ENCODE peak calls at places on chromosomes 4 and X, in seven cellular contexts. K is foreskin fibroblast, A is HepG2, P is glutamatergic neuron, L is RWPE1, H is lower leg skin, Q is Calu3. T is an unnamed sample.

GRCh38 chr4:80221161-80221560 is 23.9 kb downstream of the PRDM8 start:
- DNase-seq in L (no peak), A (no peak), P (no peak), Q (no peak), K (no peak), H (no peak), T (no peak)

GRCh38 chr4:101183658-101184373 is 163.5 kb downstream of the PPP3CA start:
- DNase-seq in P (no peak), K (no peak), Q (no peak), L (peak; percentile 20), H (no peak), A (no peak), T (no peak)

GRCh38 chr4:49032440-49033161 is 46.5 kb downstream of the CWH43 start:
- DNase-seq in H (no peak), P (no peak), L (peak; percentile 46), A (peak; percentile 31), K (peak; percentile 7), Q (peak; percentile 46), T (peak; percentile 7)

GRCh38 chrX:115232933-115233496 is 881 bp downstream of the LRCH2 start:
- DNase-seq in A (no peak), Q (no peak), H (no peak), P (no peak), L (no peak), K (no peak), T (no peak)

GRCh38 chr4:25667931-25668557 is 12.4 kb downstream of the SLC34A2 start:
- DNase-seq in K (no peak), A (peak; percentile 34), Q (no peak), L (no peak), H (no peak), P (no peak), T (no peak)

GRCh38 chr4:23957465-23957864 is 67.6 kb upstream of the PPARGC1A start:
- DNase-seq in H (no peak), A (no peak), K (no peak), P (no peak), Q (no peak), L (no peak), T (no peak)

GRCh38 chrX:1442016-1442665 is 10.6 kb downstream of the ASMTL start:
- DNase-seq in Q (no peak), A (no peak), L (no peak), H (peak; percentile 66), K (no peak), P (no peak), T (peak; percentile 6)

GRCh38 chrX:138287200-138287865 is 424.2 kb downstream of the FGF13 start:
- DNase-seq in H (no peak), K (no peak), A (no peak), Q (no peak), L (no peak), P (no peak), T (no peak)

GRCh38 chr4:101888472-101888871 is 97.9 kb downstream of the BANK1 start:
- DNase-seq in H (no peak), Q (no peak), K (no peak), L (no peak), A (no peak), P (no peak), T (no peak)

GRCh38 chr4:16775411-16776154 is 122.9 kb downstream of the LDB2 start:
- DNase-seq in H (no peak), A (no peak), Q (no peak), L (no peak), P (no peak), K (no peak), T (no peak)

GRCh38 chr4:172850838-172851237 is 317.8 kb upstream of the GALNT7 start:
- DNase-seq in A (no peak), L (peak; percentile 79), P (no peak), K (peak; percentile 90), Q (peak; percentile 5), H (no peak), T (no peak)

GRCh38 chr4:10701702-10702460 is 17.3 kb upstream of the CLNK start:
- DNase-seq in Q (no peak), L (no peak), P (no peak), H (no peak), K (no peak), A (no peak), T (no peak)

GRCh38 chr4:123564758-123565346 is 168.3 kb downstream of the SPRY1 start:
- DNase-seq in H (no peak), A (peak; percentile 92), K (peak; percentile 49), P (peak; percentile 40), L (peak; percentile 73), Q (peak; percentile 68), T (peak; percentile 76)

GRCh38 chrX:40101430-40101802 is 3.7 kb upstream of the BCOR start:
- DNase-seq in P (no peak), Q (no peak), H (no peak), K (no peak), A (no peak), L (no peak), T (no peak)

GRCh38 chr4:69875986-69876542 is 16.1 kb upstream of the SULT1E1 start:
- DNase-seq in A (peak; percentile 52), Q (no peak), L (no peak), P (no peak), K (no peak), H (no peak), T (no peak)

GRCh38 chr4:7717946-7718490 is 221.6 kb downstream of the AFAP1 start:
- DNase-seq in K (no peak), P (no peak), Q (no peak), A (no peak), H (no peak), L (no peak), T (no peak)

GRCh38 chrX:24117288-24117687 is 32.2 kb upstream of the ZFX start:
- DNase-seq in H (no peak), Q (no peak), L (peak; percentile 7), P (no peak), A (no peak), K (peak; percentile 53), T (no peak)

GRCh38 chr4:93368968-93369367 is 459.6 kb upstream of the ATOH1 start:
- DNase-seq in P (no peak), A (no peak), Q (no peak), L (no peak), H (no peak), K (no peak), T (no peak)
- TF ChIP-seq CTCF in P (no peak), A (no peak), Q (no peak), L (no peak), H (no peak), K (no peak), T (no peak)

GRCh38 chr4:185651137-185651677 is 115.9 kb upstream of the PDLIM3 start:
- DNase-seq in H (no peak), P (no peak), Q (peak; percentile 19), L (no peak), A (peak; percentile 72), K (no peak), T (no peak)
- TF ChIP-seq CTCF in H (no peak), P (no peak), Q (no peak), L (no peak), A (no peak), K (no peak), T (no peak)

GRCh38 chr4:104693601-104694201 is 199.0 kb upstream of the CXXC4 start:
- DNase-seq in A (peak; percentile 10), P (no peak), Q (peak; percentile 11), H (no peak), L (peak; percentile 21), K (no peak), T (no peak)
- TF ChIP-seq CTCF in A (no peak), P (no peak), Q (no peak), H (no peak), L (peak; percentile 54), K (no peak), T (peak; percentile 4)

GRCh38 chr4:1051472-1051871 is 40.0 kb downstream of the FGFRL1 start:
- DNase-seq in H (peak; percentile 69), Q (no peak), A (no peak), K (no peak), L (no peak), P (no peak), T (no peak)

GRCh38 chr4:1052231-1052671 is 40.8 kb downstream of the FGFRL1 start:
- DNase-seq in A (no peak), P (no peak), Q (no peak), H (peak; percentile 81), L (no peak), K (no peak), T (no peak)

GRCh38 chr4:1048781-1049590 is 37.6 kb downstream of the FGFRL1 start:
- DNase-seq in K (no peak), P (no peak), A (no peak), H (peak; percentile 81), L (no peak), Q (no peak), T (no peak)

GRCh38 chr4:1049591-1049905 is 38.1 kb downstream of the FGFRL1 start:
- DNase-seq in L (no peak), K (no peak), A (no peak), Q (no peak), H (peak; percentile 85), P (no peak), T (no peak)

DNA sequence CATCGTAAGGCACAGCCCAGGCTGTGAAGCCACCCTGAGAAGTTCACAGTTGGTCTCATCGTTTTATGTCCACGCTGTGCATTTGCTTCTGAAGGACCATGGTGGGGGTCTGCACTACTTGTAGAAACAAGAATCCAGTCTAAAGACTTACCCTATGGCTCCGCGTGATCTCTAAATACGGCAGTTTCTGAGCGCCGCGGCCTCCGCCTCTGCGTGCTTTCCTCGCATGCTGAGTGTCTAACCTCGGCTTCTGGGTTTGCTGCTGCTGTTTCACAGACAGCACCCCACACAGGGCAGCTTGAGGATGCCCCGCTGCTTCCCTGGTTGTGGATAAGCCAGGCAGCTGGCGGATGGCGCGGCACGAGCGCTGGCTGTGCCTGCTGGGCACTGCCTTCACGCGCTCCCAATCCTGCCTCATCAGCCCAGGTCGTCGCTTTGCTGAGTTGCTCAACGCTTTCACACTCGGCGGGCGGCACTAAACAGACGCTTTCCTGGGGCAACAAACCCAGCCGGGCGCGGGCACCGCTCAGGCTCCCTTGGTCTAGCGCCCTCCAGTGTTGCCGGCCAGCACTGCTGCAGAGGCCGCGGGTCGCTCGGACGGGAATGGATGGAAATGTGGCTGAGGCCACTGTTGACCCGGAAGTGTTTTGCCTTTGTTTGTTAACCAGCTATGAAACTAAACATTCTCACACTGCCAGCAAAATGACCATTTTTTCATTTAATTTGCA is 39.2 kb downstream of the FGFRL1 start:
- DNase-seq in L (no peak), K (no peak), A (no peak), Q (no peak), H (peak; percentile 84), P (no peak), T (no peak)
- TF ChIP-seq CTCF in L (no peak), K (peak; percentile 18), A (peak; percentile 38), Q (no peak), H (no peak), P (no peak), T (no peak)

DNA sequence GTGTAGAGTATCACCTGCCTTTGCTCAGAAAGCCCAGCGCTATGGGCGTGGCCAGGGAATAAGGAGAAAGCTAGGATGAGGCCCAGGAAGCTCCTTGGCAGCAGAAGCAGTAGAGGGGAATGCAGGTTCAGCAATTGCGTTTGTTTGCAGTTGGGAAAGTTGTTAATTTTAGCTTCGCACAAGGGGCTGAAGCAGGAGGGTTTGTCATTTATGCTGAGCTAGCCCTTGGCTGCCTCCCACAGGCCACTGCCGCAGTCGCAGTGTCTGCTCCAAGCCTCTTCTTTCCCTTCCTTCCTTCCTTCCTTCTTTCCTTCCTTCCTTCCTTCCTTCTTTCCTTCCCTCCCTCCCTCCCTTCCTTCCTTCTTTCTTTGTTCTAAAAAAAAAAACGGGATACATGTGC is 21.5 kb downstream of the FRMPD3 start:
- DNase-seq in K (no peak), H (peak; percentile 4), P (no peak), A (no peak), L (no peak), Q (no peak), T (no peak)
- TF ChIP-seq CTCF in K (no peak), H (no peak), P (no peak), A (no peak), L (no peak), Q (no peak), T (no peak)